ENCODE peak calls at places on chromosomes 5 and 9, in nine cellular contexts. G is uterus, Y is H1, F is GM12892, S is gastrocnemius medialis, D is tibial nerve, I is GM12878, R is heart left ventricle, K is testis. L is an unnamed sample.

GRCh38 chr5:23026252-23027170 is 173.4 kb upstream of the CDH12 start:
- DNase-seq in R (no peak), Y (no peak), I (no peak), D (no peak), K (no peak), F (no peak), G (no peak), S (no peak), L (no peak)

GRCh38 chr9:6355728-6356127 is 27.6 kb downstream of the TPD52L3 start:
- DNase-seq in R (no peak), Y (no peak), K (no peak), G (no peak), D (no peak), S (no peak), I (peak; percentile 24), F (no peak), L (no peak)

GRCh38 chr5:149834246-149834855 is 104.2 kb downstream of the PPARGC1B start:
- DNase-seq in Y (peak; percentile 58), F (peak; percentile 60), I (no peak), R (no peak), S (no peak), D (no peak), G (no peak), K (peak; percentile 90), L (no peak)

GRCh38 chr5:156329197-156329611 is 2.2 kb downstream of the SGCD start:
- DNase-seq in Y (no peak), G (no peak), K (no peak), F (no peak), D (no peak), R (peak; percentile 67), I (no peak), S (peak; percentile 81), L (no peak)

GRCh38 chr9:104961238-104961637 is 33.3 kb upstream of the ABCA1 start:
- DNase-seq in F (peak; percentile 4), S (no peak), D (no peak), K (no peak), I (peak; percentile 2), G (no peak), Y (peak; percentile 54), R (no peak), L (no peak)

GRCh38 chr5:8478308-8478707 is 609.4 kb downstream of the MTRR start:
- DNase-seq in G (no peak), F (no peak), S (no peak), K (no peak), I (no peak), D (no peak), R (no peak), Y (no peak), L (no peak)

GRCh38 chr9:110659891-110660541 is 8.6 kb upstream of the MUSK start:
- DNase-seq in K (no peak), G (no peak), F (no peak), Y (no peak), S (no peak), R (no peak), D (no peak), I (no peak), L (no peak)

GRCh38 chr9:72271617-72272478 is 93.2 kb downstream of the ZFAND5 start:
- DNase-seq in K (peak; percentile 84), R (no peak), I (no peak), Y (peak; percentile 67), F (peak; percentile 28), D (no peak), G (peak; percentile 18), S (peak; percentile 15), L (no peak)

GRCh38 chr5:75236322-75237316 is at the start of gene ANKRD31:
- DNase-seq in G (peak; percentile 86), F (peak; percentile 82), S (peak; percentile 39), Y (peak; percentile 86), D (peak; percentile 76), I (peak; percentile 42), R (peak; percentile 92), K (peak; percentile 90), L (peak; percentile 77)

GRCh38 chr5:72134226-72134625 is 27.0 kb downstream of the MAP1B start:
- DNase-seq in R (no peak), I (no peak), S (no peak), G (no peak), D (no peak), F (no peak), K (no peak), Y (no peak), L (no peak)

GRCh38 chr9:127417130-127418036 is 6.8 kb upstream of the ZNF79 start:
- DNase-seq in I (no peak), Y (no peak), G (no peak), S (no peak), F (no peak), R (no peak), D (no peak), K (no peak), L (no peak)

GRCh38 chr9:118991366-118992285 is 377.6 kb downstream of the BRINP1 start:
- DNase-seq in F (no peak), S (no peak), I (no peak), G (no peak), Y (no peak), K (no peak), R (no peak), D (no peak), L (no peak)

GRCh38 chr5:73617510-73618279 is 8.3 kb upstream of the ARHGEF28 start:
- DNase-seq in F (no peak), R (no peak), I (no peak), K (no peak), D (no peak), G (no peak), S (no peak), Y (no peak), L (no peak)

GRCh38 chr9:21789541-21790037 is 12.8 kb upstream of the MTAP start:
- DNase-seq in F (no peak), R (peak; percentile 29), S (peak; percentile 24), Y (no peak), I (peak; percentile 40), D (peak; percentile 40), K (peak; percentile 81), G (peak; percentile 29), L (peak; percentile 70)

GRCh38 chr9:15191358-15191757 is 115.7 kb downstream of the TTC39B start:
- DNase-seq in F (no peak), R (no peak), Y (no peak), I (no peak), S (no peak), K (no peak), G (no peak), D (no peak), L (no peak)

GRCh38 chr5:14741721-14742426 is 77.4 kb downstream of the OTULIN start:
- DNase-seq in G (no peak), R (no peak), Y (no peak), D (no peak), F (no peak), I (no peak), S (no peak), K (no peak), L (no peak)

GRCh38 chr9:93659044-93659836 is 82.9 kb downstream of the PHF2 start:
- DNase-seq in S (no peak), I (no peak), K (no peak), R (no peak), F (no peak), G (no peak), D (no peak), Y (no peak), L (no peak)

GRCh38 chr9:116152390-116152789 is 1.2 kb upstream of the PAPPA start:
- DNase-seq in Y (no peak), R (no peak), G (no peak), S (no peak), K (no peak), D (no peak), I (no peak), F (no peak), L (no peak)

GRCh38 chr9:110623462-110624025 is 44.0 kb upstream of the SVEP1 start:
- DNase-seq in I (peak; percentile 28), D (no peak), G (no peak), F (no peak), S (no peak), Y (peak; percentile 51), R (no peak), K (peak; percentile 60), L (no peak)

DNA sequence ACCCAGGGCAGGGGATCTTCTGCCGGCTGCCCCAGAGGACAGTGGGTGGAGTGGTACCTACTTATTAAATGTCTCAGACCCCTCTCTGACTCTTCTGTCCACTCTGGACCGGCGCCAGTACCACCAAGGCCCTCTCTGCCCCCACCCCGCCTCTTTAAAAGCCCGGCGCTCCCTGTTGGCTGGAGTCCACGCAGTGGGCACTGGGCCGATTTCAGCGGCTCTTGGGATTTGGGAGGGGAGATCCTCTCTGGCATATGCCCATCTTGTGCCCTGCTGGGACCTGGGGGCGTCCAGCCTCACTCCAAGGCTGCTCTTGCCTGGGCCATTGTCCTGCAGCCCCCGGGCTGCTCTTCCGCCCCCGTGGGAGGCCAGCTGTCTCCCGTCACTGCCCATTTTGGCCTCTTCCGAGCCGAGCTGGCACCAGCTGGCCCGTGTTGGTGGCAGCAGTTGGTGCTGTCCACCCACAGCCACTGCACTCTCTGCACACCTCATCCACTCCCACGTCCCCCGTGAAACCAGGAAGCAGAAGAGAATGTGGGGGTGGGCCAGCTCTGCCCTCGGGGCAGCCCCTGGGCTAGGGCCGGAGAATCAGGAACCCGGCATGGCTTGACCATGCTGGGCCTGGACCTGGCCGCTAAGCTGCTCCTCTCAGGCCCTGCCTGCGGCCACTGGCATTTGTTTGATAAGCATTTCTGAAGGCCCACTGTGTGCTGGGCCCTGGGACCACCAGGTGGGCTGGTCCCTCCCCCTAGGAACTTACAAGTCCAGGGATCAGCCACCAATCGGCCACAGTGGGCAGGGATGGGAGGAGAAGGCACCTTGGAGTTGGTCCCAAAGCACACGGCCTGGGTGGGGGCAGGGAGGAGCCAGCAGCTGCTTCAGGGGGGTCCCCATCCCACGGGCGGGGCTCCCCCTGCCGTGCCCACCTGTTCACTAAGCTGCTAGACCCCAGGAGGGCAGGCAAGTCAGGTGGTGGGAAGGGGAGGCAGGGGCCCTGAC is 2.1 kb downstream of the C8G start:
- DNase-seq in F (no peak), S (no peak), K (no peak), G (no peak), D (no peak), I (no peak), R (no peak), Y (no peak), L (no peak)
- TF ChIP-seq POLR2A in F (no peak), S (no peak), K (no peak), G (no peak), D (no peak), I (no peak), R (no peak), Y (no peak), L (no peak)

GRCh38 chr5:65481635-65482271 is at the start of gene ADAMTS6:
- DNase-seq in I (peak; percentile 55), S (peak; percentile 85), K (peak; percentile 94), F (peak; percentile 31), G (peak; percentile 89), R (peak; percentile 96), D (peak; percentile 92), Y (peak; percentile 67), L (peak; percentile 80)
- TF ChIP-seq POLR2A in I (peak; percentile 59), S (peak; percentile 49), K (peak; percentile 47), F (peak; percentile 23), G (peak; percentile 69), R (no peak), D (peak; percentile 67), Y (no peak), L (no peak)

GRCh38 chr9:109320734-109321448 is at the start of gene EPB41L4B:
- DNase-seq in Y (peak; percentile 97), K (peak; percentile 95), D (peak; percentile 86), G (peak; percentile 75), F (peak; percentile 77), S (peak; percentile 68), R (peak; percentile 87), I (peak; percentile 19), L (peak; percentile 94)
- TF ChIP-seq POLR2A in Y (no peak), K (no peak), D (no peak), G (no peak), F (no peak), S (no peak), R (no peak), I (no peak), L (no peak)

GRCh38 chr9:35689601-35690446 is at the start of gene TPM2:
- DNase-seq in F (no peak), R (peak; percentile 89), Y (peak; percentile 84), K (peak; percentile 58), I (no peak), D (no peak), S (peak; percentile 51), G (peak; percentile 91), L (peak; percentile 69)
- TF ChIP-seq POLR2A in F (no peak), R (peak; percentile 42), Y (no peak), K (no peak), I (no peak), D (no peak), S (peak; percentile 59), G (peak; percentile 68), L (peak; percentile 21)